ENCODE peak calls at places on chromosomes 5 and 9, in eight cellular contexts. One of them, this sample, is unnamed.
A peak's percentile ranks its signal among the peaks of the same experiment; 100 is the strongest.

GRCh38 chr5:178350361-178351220 is 118.0 kb upstream of the PHYKPL start:
- DNase-seq in stimulated activated CD4-positive, alpha-beta T cell treated with anti-CD3 and anti-CD28 coated beads, Interleukin-4, amount 100 ng/mL, for 48 hours: no peak
- DNase-seq in NCI-H187: no peak
- DNase-seq in HuH-7.5: no peak
- DNase-seq in T-cell: no peak
- DNase-seq in amygdala: no peak
- DNase-seq in NCI-H1417: no peak
- DNase-seq in pulmonary artery endothelial cell: no peak
- DNase-seq in this sample: no peak

GRCh38 chr9:3027260-3027659 is 183.4 kb upstream of the PUM3 start:
- DNase-seq in stimulated activated CD4-positive, alpha-beta T cell treated with anti-CD3 and anti-CD28 coated beads, Interleukin-4, amount 100 ng/mL, for 48 hours: no peak
- DNase-seq in NCI-H187: no peak
- DNase-seq in HuH-7.5: no peak
- DNase-seq in T-cell: no peak
- DNase-seq in amygdala: no peak
- DNase-seq in NCI-H1417: peak; percentile 14
- DNase-seq in pulmonary artery endothelial cell: no peak
- DNase-seq in this sample: no peak

GRCh38 chr9:113381909-113382411 is 5.2 kb upstream of the HDHD3 start:
- DNase-seq in stimulated activated CD4-positive, alpha-beta T cell treated with anti-CD3 and anti-CD28 coated beads, Interleukin-4, amount 100 ng/mL, for 48 hours: no peak
- DNase-seq in NCI-H187: no peak
- DNase-seq in HuH-7.5: no peak
- DNase-seq in T-cell: no peak
- DNase-seq in amygdala: no peak
- DNase-seq in NCI-H1417: no peak
- DNase-seq in pulmonary artery endothelial cell: no peak
- DNase-seq in this sample: no peak

GRCh38 chr5:39209924-39210323 is 9.4 kb downstream of the FYB1 start:
- DNase-seq in stimulated activated CD4-positive, alpha-beta T cell treated with anti-CD3 and anti-CD28 coated beads, Interleukin-4, amount 100 ng/mL, for 48 hours: peak; percentile 54
- DNase-seq in NCI-H187: no peak
- DNase-seq in HuH-7.5: no peak
- DNase-seq in T-cell: peak; percentile 82
- DNase-seq in amygdala: no peak
- DNase-seq in NCI-H1417: no peak
- DNase-seq in pulmonary artery endothelial cell: no peak
- DNase-seq in this sample: peak; percentile 82

GRCh38 chr9:38417003-38417965 is 7.0 kb downstream of the IGFBPL1 start:
- DNase-seq in stimulated activated CD4-positive, alpha-beta T cell treated with anti-CD3 and anti-CD28 coated beads, Interleukin-4, amount 100 ng/mL, for 48 hours: peak; percentile 51
- DNase-seq in NCI-H187: no peak
- DNase-seq in HuH-7.5: peak; percentile 29
- DNase-seq in T-cell: peak; percentile 20
- DNase-seq in amygdala: no peak
- DNase-seq in NCI-H1417: no peak
- DNase-seq in pulmonary artery endothelial cell: no peak
- DNase-seq in this sample: peak; percentile 28

GRCh38 chr5:134223406-134224251 is 2.2 kb downstream of the PPP2CA start:
- DNase-seq in stimulated activated CD4-positive, alpha-beta T cell treated with anti-CD3 and anti-CD28 coated beads, Interleukin-4, amount 100 ng/mL, for 48 hours: no peak
- DNase-seq in NCI-H187: no peak
- DNase-seq in HuH-7.5: no peak
- DNase-seq in T-cell: no peak
- DNase-seq in amygdala: no peak
- DNase-seq in NCI-H1417: no peak
- DNase-seq in pulmonary artery endothelial cell: no peak
- DNase-seq in this sample: no peak

GRCh38 chr5:32329395-32329834 is 16.7 kb upstream of the MTMR12 start:
- DNase-seq in stimulated activated CD4-positive, alpha-beta T cell treated with anti-CD3 and anti-CD28 coated beads, Interleukin-4, amount 100 ng/mL, for 48 hours: peak; percentile 30
- DNase-seq in NCI-H187: no peak
- DNase-seq in HuH-7.5: peak; percentile 66
- DNase-seq in T-cell: peak; percentile 32
- DNase-seq in amygdala: no peak
- DNase-seq in NCI-H1417: peak; percentile 20
- DNase-seq in pulmonary artery endothelial cell: peak; percentile 36
- DNase-seq in this sample: peak; percentile 35

GRCh38 chr5:168174376-168174775 is 117.1 kb upstream of the WWC1 start:
- DNase-seq in stimulated activated CD4-positive, alpha-beta T cell treated with anti-CD3 and anti-CD28 coated beads, Interleukin-4, amount 100 ng/mL, for 48 hours: no peak
- DNase-seq in NCI-H187: no peak
- DNase-seq in HuH-7.5: no peak
- DNase-seq in T-cell: no peak
- DNase-seq in amygdala: no peak
- DNase-seq in NCI-H1417: no peak
- DNase-seq in pulmonary artery endothelial cell: no peak
- DNase-seq in this sample: no peak

GRCh38 chr9:92747459-92748232 is 17.0 kb downstream of the BICD2 start:
- DNase-seq in stimulated activated CD4-positive, alpha-beta T cell treated with anti-CD3 and anti-CD28 coated beads, Interleukin-4, amount 100 ng/mL, for 48 hours: no peak
- DNase-seq in NCI-H187: no peak
- DNase-seq in HuH-7.5: no peak
- DNase-seq in T-cell: no peak
- DNase-seq in amygdala: no peak
- DNase-seq in NCI-H1417: no peak
- DNase-seq in pulmonary artery endothelial cell: no peak
- DNase-seq in this sample: no peak

GRCh38 chr9:97873410-97873809 is 20.4 kb downstream of the FOXE1 start:
- DNase-seq in stimulated activated CD4-positive, alpha-beta T cell treated with anti-CD3 and anti-CD28 coated beads, Interleukin-4, amount 100 ng/mL, for 48 hours: no peak
- DNase-seq in NCI-H187: no peak
- DNase-seq in HuH-7.5: no peak
- DNase-seq in T-cell: no peak
- DNase-seq in amygdala: no peak
- DNase-seq in NCI-H1417: no peak
- DNase-seq in pulmonary artery endothelial cell: no peak
- DNase-seq in this sample: no peak

GRCh38 chr9:131971482-131972074 is 108.1 kb downstream of the MED27 start:
- DNase-seq in stimulated activated CD4-positive, alpha-beta T cell treated with anti-CD3 and anti-CD28 coated beads, Interleukin-4, amount 100 ng/mL, for 48 hours: no peak
- DNase-seq in NCI-H187: no peak
- DNase-seq in HuH-7.5: no peak
- DNase-seq in T-cell: no peak
- DNase-seq in amygdala: no peak
- DNase-seq in NCI-H1417: no peak
- DNase-seq in pulmonary artery endothelial cell: no peak
- DNase-seq in this sample: no peak

GRCh38 chr5:163458778-163459405 is 1.0 kb downstream of the NUDCD2 start:
- DNase-seq in stimulated activated CD4-positive, alpha-beta T cell treated with anti-CD3 and anti-CD28 coated beads, Interleukin-4, amount 100 ng/mL, for 48 hours: no peak
- DNase-seq in NCI-H187: no peak
- DNase-seq in HuH-7.5: no peak
- DNase-seq in T-cell: no peak
- DNase-seq in amygdala: no peak
- DNase-seq in NCI-H1417: no peak
- DNase-seq in pulmonary artery endothelial cell: no peak
- DNase-seq in this sample: no peak

GRCh38 chr9:109263358-109263757 is 57.5 kb downstream of the EPB41L4B start:
- DNase-seq in stimulated activated CD4-positive, alpha-beta T cell treated with anti-CD3 and anti-CD28 coated beads, Interleukin-4, amount 100 ng/mL, for 48 hours: no peak
- DNase-seq in NCI-H187: no peak
- DNase-seq in HuH-7.5: no peak
- DNase-seq in T-cell: no peak
- DNase-seq in amygdala: no peak
- DNase-seq in NCI-H1417: no peak
- DNase-seq in pulmonary artery endothelial cell: no peak
- DNase-seq in this sample: no peak

GRCh38 chr5:87020099-87020934 is 247.4 kb upstream of the RASA1 start:
- DNase-seq in stimulated activated CD4-positive, alpha-beta T cell treated with anti-CD3 and anti-CD28 coated beads, Interleukin-4, amount 100 ng/mL, for 48 hours: no peak
- DNase-seq in NCI-H187: no peak
- DNase-seq in HuH-7.5: no peak
- DNase-seq in T-cell: no peak
- DNase-seq in amygdala: peak; percentile 13
- DNase-seq in NCI-H1417: no peak
- DNase-seq in pulmonary artery endothelial cell: no peak
- DNase-seq in this sample: peak; percentile 26

GRCh38 chr9:98009437-98009836 is 26.3 kb downstream of the ANP32B start:
- DNase-seq in stimulated activated CD4-positive, alpha-beta T cell treated with anti-CD3 and anti-CD28 coated beads, Interleukin-4, amount 100 ng/mL, for 48 hours: no peak
- DNase-seq in NCI-H187: no peak
- DNase-seq in HuH-7.5: no peak
- DNase-seq in T-cell: no peak
- DNase-seq in amygdala: no peak
- DNase-seq in NCI-H1417: no peak
- DNase-seq in pulmonary artery endothelial cell: no peak
- DNase-seq in this sample: no peak

This sample was measured in activated T-helper 2 cell treated with anti-CD3 and anti-CD28 coated beads, Interferon-gamma antibody, Interleukin-2, Interleukin-4, amounts not matched to agents 10 μg/mL and 5 μg/mL and 100 μg/mL, durations not matched to agents 14 hours and 24 hours and 36 hours.